ENCODE peak calls at places on chromosome 22, in six cellular contexts. One of them, this sample, is unnamed.
A peak's percentile ranks its signal among the peaks of the same experiment; 100 is the strongest.

GRCh38 chr22:33677536-33677935 is 242.7 kb downstream of the LARGE1 start:
- DNase-seq in H1: no peak
- DNase-seq in GM12878: no peak
- DNase-seq in K562: no peak
- DNase-seq in HepG2: no peak
- DNase-seq in SK-N-SH: no peak
- DNase-seq in this sample: no peak

GRCh38 chr22:42160830-42161696 is 30.5 kb upstream of the CYP2D6 start:
- DNase-seq in H1: no peak
- DNase-seq in GM12878: no peak
- DNase-seq in K562: no peak
- DNase-seq in HepG2: no peak
- DNase-seq in SK-N-SH: no peak
- DNase-seq in this sample: no peak

GRCh38 chr22:21865041-21865440 is 2.4 kb downstream of the MAPK1 start:
- DNase-seq in H1: no peak
- DNase-seq in GM12878: no peak
- DNase-seq in K562: peak; percentile 82
- DNase-seq in HepG2: no peak
- DNase-seq in SK-N-SH: peak; percentile 54
- DNase-seq in this sample: peak; percentile 91

GRCh38 chr22:49052560-49052959 is 775.1 kb downstream of the BRD1 start:
- DNase-seq in H1: no peak
- DNase-seq in GM12878: no peak
- DNase-seq in K562: no peak
- DNase-seq in HepG2: no peak
- DNase-seq in SK-N-SH: no peak
- DNase-seq in this sample: no peak

GRCh38 chr22:50678218-50678650 is 5.6 kb downstream of the SHANK3 start:
- DNase-seq in H1: no peak
- DNase-seq in GM12878: no peak
- DNase-seq in K562: no peak
- DNase-seq in HepG2: no peak
- DNase-seq in SK-N-SH: peak; percentile 7
- DNase-seq in this sample: no peak

GRCh38 chr22:30982501-30982900 is 13.4 kb downstream of the TUG1 start:
- DNase-seq in H1: no peak
- DNase-seq in GM12878: no peak
- DNase-seq in K562: no peak
- DNase-seq in HepG2: no peak
- DNase-seq in SK-N-SH: no peak
- DNase-seq in this sample: no peak

GRCh38 chr22:41919357-41920224 is 4.7 kb upstream of the SHISA8 start:
- DNase-seq in H1: peak; percentile 98
- DNase-seq in GM12878: peak; percentile 71
- DNase-seq in K562: peak; percentile 48
- DNase-seq in HepG2: no peak
- DNase-seq in SK-N-SH: peak; percentile 74
- DNase-seq in this sample: peak; percentile 11

GRCh38 chr22:20464096-20464614 is 26.5 kb upstream of the SCARF2 start:
- DNase-seq in H1: no peak
- DNase-seq in GM12878: no peak
- DNase-seq in K562: no peak
- DNase-seq in HepG2: no peak
- DNase-seq in SK-N-SH: no peak
- DNase-seq in this sample: no peak

GRCh38 chr22:27754247-27754887 is 47.2 kb downstream of the MN1 start:
- DNase-seq in H1: no peak
- DNase-seq in GM12878: no peak
- DNase-seq in K562: peak; percentile 12
- DNase-seq in HepG2: no peak
- DNase-seq in SK-N-SH: no peak
- DNase-seq in this sample: no peak

GRCh38 chr22:44404341-44405020 is 91.7 kb upstream of the SHISAL1 start:
- DNase-seq in H1: no peak
- DNase-seq in GM12878: no peak
- DNase-seq in K562: no peak
- DNase-seq in HepG2: no peak
- DNase-seq in SK-N-SH: no peak
- DNase-seq in this sample: no peak

GRCh38 chr22:48431536-48432315 is 1395.9 kb downstream of the BRD1 start:
- DNase-seq in H1: no peak
- DNase-seq in GM12878: no peak
- DNase-seq in K562: peak; percentile 4
- DNase-seq in HepG2: no peak
- DNase-seq in SK-N-SH: no peak
- DNase-seq in this sample: no peak

GRCh38 chr22:31631381-31631780 is 30.6 kb downstream of the PISD start:
- DNase-seq in H1: no peak
- DNase-seq in GM12878: no peak
- DNase-seq in K562: no peak
- DNase-seq in HepG2: no peak
- DNase-seq in SK-N-SH: peak; percentile 36
- DNase-seq in this sample: no peak

GRCh38 chr22:50018608-50019291 is 6.2 kb upstream of the IL17REL start:
- DNase-seq in H1: no peak
- DNase-seq in GM12878: no peak
- DNase-seq in K562: no peak
- DNase-seq in HepG2: no peak
- DNase-seq in SK-N-SH: no peak
- DNase-seq in this sample: no peak

GRCh38 chr22:19175026-19175601 is 3.4 kb downstream of the SLC25A1 start:
- DNase-seq in H1: no peak
- DNase-seq in GM12878: no peak
- DNase-seq in K562: peak; percentile 37
- DNase-seq in HepG2: no peak
- DNase-seq in SK-N-SH: no peak
- DNase-seq in this sample: no peak

GRCh38 chr22:39352301-39352867 is 2.6 kb downstream of the SYNGR1 start:
- DNase-seq in H1: no peak
- DNase-seq in GM12878: no peak
- DNase-seq in K562: no peak
- DNase-seq in HepG2: no peak
- DNase-seq in SK-N-SH: no peak
- DNase-seq in this sample: no peak

GRCh38 chr22:22983816-22984215 is 86.5 kb upstream of the GNAZ start:
- DNase-seq in H1: no peak
- DNase-seq in GM12878: no peak
- DNase-seq in K562: no peak
- DNase-seq in HepG2: no peak
- DNase-seq in SK-N-SH: no peak
- DNase-seq in this sample: no peak

GRCh38 chr22:19085233-19086043 is 36.8 kb downstream of the DGCR2 start:
- DNase-seq in H1: no peak
- DNase-seq in GM12878: peak; percentile 43
- DNase-seq in K562: peak; percentile 71
- DNase-seq in HepG2: peak; percentile 26
- DNase-seq in SK-N-SH: peak; percentile 69
- DNase-seq in this sample: peak; percentile 52

GRCh38 chr22:27129266-27129665 is 471.9 kb downstream of the MIAT start:
- DNase-seq in H1: no peak
- DNase-seq in GM12878: no peak
- DNase-seq in K562: no peak
- DNase-seq in HepG2: no peak
- DNase-seq in SK-N-SH: no peak
- DNase-seq in this sample: peak; percentile 74

GRCh38 chr22:39090426-39091064 is 6.5 kb upstream of the APOBEC3H start:
- DNase-seq in H1: no peak
- DNase-seq in GM12878: no peak
- DNase-seq in K562: no peak
- DNase-seq in HepG2: no peak
- DNase-seq in SK-N-SH: no peak
- DNase-seq in this sample: no peak

GRCh38 chr22:26981111-26981510 is 323.7 kb downstream of the MIAT start:
- DNase-seq in H1: no peak
- DNase-seq in GM12878: no peak
- DNase-seq in K562: no peak
- DNase-seq in HepG2: no peak
- DNase-seq in SK-N-SH: no peak
- DNase-seq in this sample: no peak

DNA sequence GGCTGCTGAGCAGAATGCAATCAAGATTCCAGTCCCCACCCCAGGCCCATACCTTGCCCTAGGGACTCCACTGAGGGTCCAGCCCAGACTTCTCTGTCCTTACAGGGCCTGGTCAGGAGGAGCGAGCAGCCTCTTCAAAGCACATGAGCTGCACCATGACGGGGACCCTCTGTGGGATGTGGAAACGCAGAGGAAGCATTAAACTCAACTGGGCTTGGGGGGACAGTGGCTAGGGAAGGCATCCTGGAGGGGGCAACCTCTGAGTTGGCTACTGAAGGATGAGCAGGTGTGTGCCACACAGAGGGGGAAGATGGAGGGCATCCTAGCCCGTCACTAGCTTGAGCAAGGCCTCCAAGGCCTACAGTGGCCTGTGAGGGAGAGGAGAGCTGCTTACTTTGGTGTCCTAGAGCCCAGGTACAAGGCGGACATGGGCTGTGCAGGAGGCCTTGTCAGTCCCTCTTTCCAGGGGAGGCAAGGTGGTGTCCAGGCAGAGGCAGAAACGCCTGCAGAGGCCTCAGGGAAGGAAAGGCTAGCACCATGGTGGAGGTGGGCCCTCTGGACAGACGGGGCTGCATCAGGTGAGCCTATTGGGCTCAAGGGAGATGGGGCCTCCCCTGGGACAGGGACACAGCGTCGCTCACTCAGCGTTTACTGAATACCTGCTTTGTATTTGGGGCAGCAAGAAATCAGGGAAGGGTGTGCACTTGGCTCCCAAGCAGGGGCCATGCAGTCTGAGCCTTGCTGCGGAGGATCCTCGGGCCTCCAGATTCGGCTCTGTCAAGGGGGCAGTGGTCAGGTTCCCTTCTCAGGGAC is 14.3 kb downstream of the TTC38 start:
- DNase-seq in H1: no peak
- DNase-seq in GM12878: no peak
- DNase-seq in K562: no peak
- DNase-seq in HepG2: no peak
- DNase-seq in SK-N-SH: no peak
- DNase-seq in this sample: no peak
- H3K36me3 ChIP-seq in H1: peaks cover 6% of the 10 kb centered on the region
- H3K36me3 ChIP-seq in GM12878: peaks cover 17% of the 10 kb centered on the region
- H3K36me3 ChIP-seq in K562: peaks cover 75% of the 10 kb centered on the region
- H3K36me3 ChIP-seq in HepG2: peaks cover 63% of the 10 kb centered on the region
- H3K36me3 ChIP-seq in SK-N-SH: peaks cover 64% of the 10 kb centered on the region
- H3K36me3 ChIP-seq in this sample: peaks cover 72% of the 10 kb centered on the region

GRCh38 chr22:28955817-28956216 is 72.4 kb downstream of the ZNRF3 start:
- DNase-seq in H1: no peak
- DNase-seq in GM12878: peak; percentile 60
- DNase-seq in K562: no peak
- DNase-seq in HepG2: no peak
- DNase-seq in SK-N-SH: no peak
- DNase-seq in this sample: no peak
- TF ChIP-seq USF2 in H1: no peak
- TF ChIP-seq USF2 in GM12878: no peak
- TF ChIP-seq USF2 in K562: no peak
- TF ChIP-seq USF2 in HepG2: no peak
- TF ChIP-seq USF2 in SK-N-SH: no peak
- TF ChIP-seq USF2 in this sample: no peak

GRCh38 chr22:37713761-37714160 is 16.9 kb downstream of the TRIOBP start:
- DNase-seq in H1: no peak
- DNase-seq in GM12878: no peak
- DNase-seq in K562: no peak
- DNase-seq in HepG2: no peak
- DNase-seq in SK-N-SH: no peak
- DNase-seq in this sample: no peak

GRCh38 chr22:37711490-37711889 is 14.6 kb downstream of the TRIOBP start:
- DNase-seq in H1: no peak
- DNase-seq in GM12878: no peak
- DNase-seq in K562: no peak
- DNase-seq in HepG2: no peak
- DNase-seq in SK-N-SH: no peak
- DNase-seq in this sample: no peak

GRCh38 chr22:37714634-37715033 is 17.8 kb downstream of the TRIOBP start:
- DNase-seq in H1: no peak
- DNase-seq in GM12878: no peak
- DNase-seq in K562: no peak
- DNase-seq in HepG2: no peak
- DNase-seq in SK-N-SH: no peak
- DNase-seq in this sample: no peak

GRCh38 chr22:37716708-37717107 is 19.9 kb downstream of the TRIOBP start:
- DNase-seq in H1: no peak
- DNase-seq in GM12878: no peak
- DNase-seq in K562: no peak
- DNase-seq in HepG2: no peak
- DNase-seq in SK-N-SH: no peak
- DNase-seq in this sample: peak; percentile 33

DNA sequence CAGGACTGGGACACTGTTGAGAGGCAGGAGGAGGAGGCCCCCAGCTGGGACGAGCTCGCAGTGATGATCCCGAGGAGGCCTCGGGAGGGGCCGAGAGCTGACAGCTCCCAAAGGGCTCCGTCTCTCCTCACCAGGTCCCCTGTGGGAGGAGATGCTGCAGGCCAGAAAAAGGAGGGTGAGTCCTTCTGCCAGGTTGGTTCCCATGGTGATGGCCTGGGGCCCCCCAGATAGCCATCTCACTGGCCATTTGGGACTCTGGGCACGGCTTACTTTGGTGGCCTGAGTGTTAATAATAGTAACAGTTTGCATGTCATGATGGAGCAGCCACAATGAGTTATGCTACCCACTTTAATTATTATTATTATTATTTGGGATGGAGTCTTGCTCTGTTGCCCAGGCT is 18.9 kb downstream of the TRIOBP start:
- DNase-seq in H1: no peak
- DNase-seq in GM12878: no peak
- DNase-seq in K562: no peak
- DNase-seq in HepG2: no peak
- DNase-seq in SK-N-SH: peak; percentile 54
- DNase-seq in this sample: no peak
- H3K36me3 ChIP-seq in H1: peaks cover 11% of the 10 kb centered on the region
- H3K36me3 ChIP-seq in GM12878: no peaks in the 10 kb centered on the region
- H3K36me3 ChIP-seq in K562: no peaks in the 10 kb centered on the region
- H3K36me3 ChIP-seq in HepG2: peaks cover 3% of the 10 kb centered on the region
- H3K36me3 ChIP-seq in SK-N-SH: peaks cover 3% of the 10 kb centered on the region
- H3K36me3 ChIP-seq in this sample: no peaks in the 10 kb centered on the region

DNA sequence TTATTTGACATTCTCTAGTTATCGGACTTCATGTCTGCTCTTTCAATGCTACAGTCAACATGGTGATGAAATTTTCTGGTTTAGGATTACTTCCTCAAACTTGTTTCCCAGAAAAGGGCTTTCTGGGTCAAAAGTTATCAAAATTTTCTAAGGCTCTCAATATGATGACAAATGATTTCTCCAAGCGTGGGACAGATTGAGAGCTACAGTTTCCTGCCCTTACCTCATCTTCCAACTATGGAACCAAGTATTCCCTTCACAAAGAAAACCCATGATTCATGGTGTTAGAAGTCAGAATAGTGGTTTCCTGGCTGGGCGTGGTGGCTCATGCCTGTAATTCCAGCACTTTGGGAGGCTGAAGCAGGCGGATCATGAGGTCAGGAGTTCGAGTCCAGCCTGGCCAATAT is 17.8 kb downstream of the MYO18B start:
- DNase-seq in H1: no peak
- DNase-seq in GM12878: no peak
- DNase-seq in K562: peak; percentile 69
- DNase-seq in HepG2: peak; percentile 83
- DNase-seq in SK-N-SH: no peak
- DNase-seq in this sample: peak; percentile 90
- TF ChIP-seq USF2 in H1: no peak
- TF ChIP-seq USF2 in GM12878: no peak
- TF ChIP-seq USF2 in K562: no peak
- TF ChIP-seq USF2 in HepG2: no peak
- TF ChIP-seq USF2 in SK-N-SH: no peak
- TF ChIP-seq USF2 in this sample: no peak